ENCODE peak calls at places on chromosomes 12 and 14, in ten cellular contexts. G is body of pancreas, B is right lobe of liver, Y is heart left ventricle, L is sigmoid colon, O is IMR-90, K is adrenal gland, A is lower leg skin, D is endothelial cell of umbilical vein, W is uterus. I is an unnamed sample.
A peak's percentile ranks its signal among the peaks of the same experiment; 100 is the strongest.

GRCh38 chr12:7483343-7483742 is 20.2 kb downstream of the CD163 start:
- DNase-seq in G (no peak), B (no peak), Y (no peak), L (no peak), O (no peak), K (no peak), A (no peak), D (no peak), W (no peak), I (no peak)

GRCh38 chr14:71062581-71063303 is 155.5 kb downstream of the PCNX1 start:
- DNase-seq in G (no peak), B (no peak), Y (no peak), L (no peak), O (peak; percentile 45), K (no peak), A (no peak), D (no peak), W (no peak), I (no peak)

GRCh38 chr14:85566603-85567002 is 36.7 kb downstream of the FLRT2 start:
- DNase-seq in G (no peak), B (no peak), Y (no peak), L (no peak), O (peak; percentile 92), K (no peak), A (no peak), D (peak; percentile 72), W (no peak), I (no peak)

GRCh38 chr14:50778757-50779483 is 52.0 kb downstream of the NIN start:
- DNase-seq in G (no peak), B (no peak), Y (no peak), L (no peak), O (peak; percentile 76), K (no peak), A (no peak), D (no peak), W (no peak), I (no peak)

GRCh38 chr12:3661028-3661427 is 91.9 kb downstream of the CRACR2A start:
- DNase-seq in G (peak; percentile 15), B (no peak), Y (no peak), L (no peak), O (no peak), K (no peak), A (no peak), D (no peak), W (no peak), I (no peak)

GRCh38 chr12:108482717-108483212 is 32.3 kb upstream of the FICD start:
- DNase-seq in G (no peak), B (no peak), Y (no peak), L (no peak), O (peak; percentile 6), K (no peak), A (no peak), D (no peak), W (no peak), I (no peak)

GRCh38 chr12:126685636-126686035 is 1581.3 kb upstream of the TMEM132C start:
- DNase-seq in G (no peak), B (no peak), Y (no peak), L (no peak), O (no peak), K (no peak), A (no peak), D (no peak), W (no peak), I (no peak)

GRCh38 chr14:75578099-75578785 is at the start of gene FLVCR2:
- DNase-seq in G (peak; percentile 83), B (peak; percentile 92), Y (peak; percentile 86), L (peak; percentile 91), O (peak; percentile 49), K (peak; percentile 93), A (peak; percentile 81), D (peak; percentile 64), W (peak; percentile 82), I (peak; percentile 62)

GRCh38 chr12:93552427-93552826 is 20.0 kb upstream of the SOCS2 start:
- DNase-seq in G (no peak), B (peak; percentile 80), Y (no peak), L (no peak), O (no peak), K (no peak), A (no peak), D (no peak), W (no peak), I (no peak)

GRCh38 chr14:100287202-100287997 is 18.8 kb downstream of the SLC25A29 start:
- DNase-seq in G (no peak), B (peak; percentile 23), Y (no peak), L (no peak), O (no peak), K (peak; percentile 27), A (no peak), D (no peak), W (no peak), I (no peak)

GRCh38 chr14:100286484-100287191 is 19.6 kb downstream of the SLC25A29 start:
- DNase-seq in G (no peak), B (peak; percentile 45), Y (no peak), L (no peak), O (no peak), K (peak; percentile 51), A (no peak), D (no peak), W (no peak), I (no peak)

GRCh38 chr14:100285913-100286400 is 20.3 kb downstream of the SLC25A29 start:
- DNase-seq in G (no peak), B (no peak), Y (no peak), L (no peak), O (no peak), K (no peak), A (no peak), D (no peak), W (no peak), I (no peak)

GRCh38 chr14:100283984-100284881 is 22.0 kb downstream of the SLC25A29 start:
- DNase-seq in G (no peak), B (no peak), Y (no peak), L (no peak), O (no peak), K (peak; percentile 29), A (no peak), D (no peak), W (no peak), I (no peak)

DNA sequence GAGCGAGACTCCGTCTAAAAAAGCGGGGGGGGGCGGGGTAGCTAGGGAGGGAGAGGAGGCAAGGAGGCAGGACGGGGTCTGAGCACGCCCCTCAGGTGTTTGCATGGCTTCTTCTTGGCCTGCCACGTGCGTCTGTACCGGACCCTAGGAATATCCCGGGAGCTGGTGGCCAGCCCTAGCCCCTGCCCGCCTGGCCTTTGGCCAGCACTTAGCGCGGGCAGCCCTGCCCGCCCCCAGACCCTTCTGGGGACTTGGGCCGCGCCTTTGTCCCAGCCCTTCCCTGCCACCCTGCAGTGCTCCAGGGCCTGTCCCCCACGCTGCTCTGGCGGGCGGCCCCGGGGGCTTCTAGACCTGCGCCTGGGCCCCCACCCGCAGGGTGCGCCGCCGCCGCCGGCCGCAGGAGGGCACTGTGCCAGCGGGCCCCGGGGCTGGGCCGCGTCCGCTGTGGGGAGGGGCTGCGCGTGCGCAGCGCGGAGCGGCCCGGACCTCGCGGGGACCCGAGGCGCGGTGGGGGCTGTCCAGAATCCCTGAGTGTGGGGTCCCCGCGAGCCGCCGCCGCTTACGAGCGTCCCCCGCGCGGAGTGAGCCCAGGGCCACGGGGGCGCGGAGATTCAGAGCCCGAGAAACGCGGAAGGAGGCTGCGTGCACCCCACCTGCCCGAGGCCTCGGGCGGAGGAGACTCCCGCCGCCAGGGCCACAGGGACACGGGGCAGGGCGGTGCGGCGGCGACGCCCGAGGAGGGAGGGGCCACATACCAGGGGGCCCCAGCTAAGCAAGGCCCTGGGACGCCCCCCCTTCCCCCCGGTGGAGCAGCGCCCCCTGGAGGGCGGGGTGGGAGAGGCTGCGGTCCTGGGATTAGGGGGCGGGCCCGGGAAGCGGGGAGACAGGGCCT is 21.0 kb downstream of the SLC25A29 start:
- DNase-seq in G (peak; percentile 54), B (peak; percentile 76), Y (peak; percentile 74), L (no peak), O (peak; percentile 32), K (peak; percentile 53), A (no peak), D (peak; percentile 60), W (peak; percentile 70), I (peak; percentile 81)
- TF ChIP-seq POLR2A in G (peak; percentile 52), B (peak; percentile 41), Y (no peak), L (no peak), O (no peak), K (no peak), A (no peak), D (peak; percentile 10), W (peak; percentile 69), I (peak; percentile 68)

GRCh38 chr12:104353012-104353981 is 49.8 kb downstream of the EID3 start:
- DNase-seq in G (no peak), B (no peak), Y (no peak), L (no peak), O (no peak), K (no peak), A (no peak), D (no peak), W (no peak), I (peak; percentile 61)
- TF ChIP-seq POLR2A in G (no peak), B (no peak), Y (no peak), L (no peak), O (peak; percentile 47), K (no peak), A (no peak), D (no peak), W (no peak), I (no peak)

GRCh38 chr14:90263748-90264449 is 7.5 kb downstream of the PSMC1 start:
- DNase-seq in G (no peak), B (no peak), Y (no peak), L (no peak), O (no peak), K (no peak), A (no peak), D (no peak), W (no peak), I (no peak)
- TF ChIP-seq POLR2A in G (no peak), B (no peak), Y (no peak), L (no peak), O (no peak), K (no peak), A (no peak), D (no peak), W (no peak), I (no peak)

GRCh38 chr12:68807576-68808387 is at the start of gene MDM2:
- DNase-seq in G (peak; percentile 96), B (peak; percentile 98), Y (peak; percentile 94), L (peak; percentile 97), O (peak; percentile 81), K (peak; percentile 96), A (peak; percentile 90), D (peak; percentile 88), W (peak; percentile 95), I (peak; percentile 96)

GRCh38 chr12:68805592-68806120 is 2.3 kb upstream of the MDM2 start:
- DNase-seq in G (no peak), B (no peak), Y (no peak), L (no peak), O (peak; percentile 58), K (no peak), A (no peak), D (no peak), W (no peak), I (no peak)

GRCh38 chr12:68809190-68810026 is 1.4 kb downstream of the MDM2 start:
- DNase-seq in G (no peak), B (no peak), Y (no peak), L (no peak), O (no peak), K (no peak), A (no peak), D (no peak), W (no peak), I (no peak)

GRCh38 chr12:68806488-68807237 is 1.3 kb upstream of the MDM2 start:
- DNase-seq in G (no peak), B (no peak), Y (no peak), L (no peak), O (no peak), K (no peak), A (no peak), D (no peak), W (no peak), I (no peak)

GRCh38 chr12:68808388-68809189 is 612 bp downstream of the MDM2 start:
- DNase-seq in G (peak; percentile 89), B (peak; percentile 88), Y (peak; percentile 77), L (peak; percentile 92), O (peak; percentile 93), K (peak; percentile 87), A (peak; percentile 89), D (peak; percentile 92), W (peak; percentile 78), I (peak; percentile 95)
- TF ChIP-seq POLR2A in G (peak; percentile 72), B (peak; percentile 91), Y (no peak), L (no peak), O (peak; percentile 93), K (peak; percentile 90), A (no peak), D (peak; percentile 100), W (peak; percentile 27), I (peak; percentile 93)